ENCODE peak calls at places on chromosomes 11 and 22, in eight cellular contexts. One of them, this sample, is unnamed.

GRCh38 chr11:64767344-64768299 is 7.8 kb upstream of the PYGM start:
- DNase-seq in OCI-LY7: peak; percentile 78
- DNase-seq in pancreas: peak; percentile 76
- DNase-seq in progenitor cell of endocrine pancreas: peak; percentile 56
- DNase-seq in fibroblast of mammary gland: peak; percentile 70
- DNase-seq in heart right ventricle: no peak
- DNase-seq in astrocyte of the cerebellum: peak; percentile 43
- DNase-seq in prostate gland: no peak
- DNase-seq in this sample: peak; percentile 87

GRCh38 chr11:47714554-47715081 is 551 bp downstream of the AGBL2 start:
- DNase-seq in progenitor cell of endocrine pancreas: no peak
- DNase-seq in fibroblast of mammary gland: peak; percentile 33
- DNase-seq in pancreas: peak; percentile 24
- DNase-seq in astrocyte of the cerebellum: no peak
- DNase-seq in prostate gland: no peak
- DNase-seq in heart right ventricle: no peak
- DNase-seq in OCI-LY7: no peak
- DNase-seq in this sample: no peak

GRCh38 chr11:128906185-128907065 is 15.3 kb downstream of the KCNJ5 start:
- DNase-seq in heart right ventricle: no peak
- DNase-seq in fibroblast of mammary gland: no peak
- DNase-seq in pancreas: no peak
- DNase-seq in astrocyte of the cerebellum: no peak
- DNase-seq in progenitor cell of endocrine pancreas: no peak
- DNase-seq in OCI-LY7: no peak
- DNase-seq in prostate gland: no peak
- DNase-seq in this sample: no peak

GRCh38 chr11:70158201-70158600 is 44.9 kb upstream of the FADD start:
- DNase-seq in heart right ventricle: no peak
- DNase-seq in astrocyte of the cerebellum: no peak
- DNase-seq in pancreas: no peak
- DNase-seq in prostate gland: no peak
- DNase-seq in OCI-LY7: no peak
- DNase-seq in fibroblast of mammary gland: no peak
- DNase-seq in progenitor cell of endocrine pancreas: no peak
- DNase-seq in this sample: no peak

GRCh38 chr11:10041803-10042202 is 252.2 kb downstream of the SBF2 start:
- DNase-seq in prostate gland: no peak
- DNase-seq in heart right ventricle: no peak
- DNase-seq in astrocyte of the cerebellum: no peak
- DNase-seq in fibroblast of mammary gland: no peak
- DNase-seq in pancreas: no peak
- DNase-seq in progenitor cell of endocrine pancreas: no peak
- DNase-seq in OCI-LY7: no peak
- DNase-seq in this sample: no peak

GRCh38 chr11:121329786-121330395 is 37.3 kb downstream of the SC5D start:
- DNase-seq in OCI-LY7: no peak
- DNase-seq in fibroblast of mammary gland: no peak
- DNase-seq in astrocyte of the cerebellum: no peak
- DNase-seq in heart right ventricle: no peak
- DNase-seq in progenitor cell of endocrine pancreas: no peak
- DNase-seq in pancreas: no peak
- DNase-seq in prostate gland: no peak
- DNase-seq in this sample: no peak

GRCh38 chr22:50502628-50503474 is 4.7 kb downstream of the LMF2 start:
- DNase-seq in progenitor cell of endocrine pancreas: no peak
- DNase-seq in prostate gland: no peak
- DNase-seq in heart right ventricle: no peak
- DNase-seq in pancreas: no peak
- DNase-seq in astrocyte of the cerebellum: no peak
- DNase-seq in fibroblast of mammary gland: no peak
- DNase-seq in OCI-LY7: no peak
- DNase-seq in this sample: no peak

GRCh38 chr22:46288846-46289243 is 7.8 kb upstream of the GTSE1 start:
- DNase-seq in heart right ventricle: no peak
- DNase-seq in pancreas: no peak
- DNase-seq in fibroblast of mammary gland: no peak
- DNase-seq in OCI-LY7: no peak
- DNase-seq in progenitor cell of endocrine pancreas: no peak
- DNase-seq in prostate gland: no peak
- DNase-seq in astrocyte of the cerebellum: no peak
- DNase-seq in this sample: no peak

GRCh38 chr11:94543695-94544581 is at the start of gene FUT4:
- DNase-seq in progenitor cell of endocrine pancreas: peak; percentile 77
- DNase-seq in prostate gland: peak; percentile 88
- DNase-seq in astrocyte of the cerebellum: no peak
- DNase-seq in fibroblast of mammary gland: peak; percentile 75
- DNase-seq in heart right ventricle: peak; percentile 87
- DNase-seq in pancreas: peak; percentile 97
- DNase-seq in OCI-LY7: peak; percentile 69
- DNase-seq in this sample: peak; percentile 94

GRCh38 chr22:25563757-25564319 is 637 bp upstream of the GRK3 start:
- DNase-seq in pancreas: no peak
- DNase-seq in progenitor cell of endocrine pancreas: no peak
- DNase-seq in prostate gland: no peak
- DNase-seq in OCI-LY7: peak; percentile 45
- DNase-seq in astrocyte of the cerebellum: no peak
- DNase-seq in fibroblast of mammary gland: no peak
- DNase-seq in heart right ventricle: no peak
- DNase-seq in this sample: no peak

GRCh38 chr11:47485112-47485511 is 36.2 kb upstream of the RAPSN start:
- DNase-seq in pancreas: no peak
- DNase-seq in heart right ventricle: no peak
- DNase-seq in OCI-LY7: no peak
- DNase-seq in prostate gland: no peak
- DNase-seq in progenitor cell of endocrine pancreas: no peak
- DNase-seq in astrocyte of the cerebellum: no peak
- DNase-seq in fibroblast of mammary gland: no peak
- DNase-seq in this sample: no peak

GRCh38 chr11:15034687-15035267 is 38.6 kb upstream of the CALCB start:
- DNase-seq in prostate gland: no peak
- DNase-seq in fibroblast of mammary gland: no peak
- DNase-seq in pancreas: no peak
- DNase-seq in astrocyte of the cerebellum: no peak
- DNase-seq in progenitor cell of endocrine pancreas: no peak
- DNase-seq in heart right ventricle: no peak
- DNase-seq in OCI-LY7: no peak
- DNase-seq in this sample: no peak

GRCh38 chr22:48444320-48445112 is 1383.2 kb downstream of the BRD1 start:
- DNase-seq in pancreas: no peak
- DNase-seq in heart right ventricle: no peak
- DNase-seq in progenitor cell of endocrine pancreas: no peak
- DNase-seq in astrocyte of the cerebellum: peak; percentile 55
- DNase-seq in OCI-LY7: peak; percentile 92
- DNase-seq in prostate gland: no peak
- DNase-seq in fibroblast of mammary gland: no peak
- DNase-seq in this sample: peak; percentile 37

GRCh38 chr11:16795146-16795545 is 56.7 kb downstream of the C11orf58 start:
- DNase-seq in prostate gland: no peak
- DNase-seq in pancreas: no peak
- DNase-seq in progenitor cell of endocrine pancreas: no peak
- DNase-seq in astrocyte of the cerebellum: no peak
- DNase-seq in OCI-LY7: no peak
- DNase-seq in heart right ventricle: no peak
- DNase-seq in fibroblast of mammary gland: no peak
- DNase-seq in this sample: no peak

DNA sequence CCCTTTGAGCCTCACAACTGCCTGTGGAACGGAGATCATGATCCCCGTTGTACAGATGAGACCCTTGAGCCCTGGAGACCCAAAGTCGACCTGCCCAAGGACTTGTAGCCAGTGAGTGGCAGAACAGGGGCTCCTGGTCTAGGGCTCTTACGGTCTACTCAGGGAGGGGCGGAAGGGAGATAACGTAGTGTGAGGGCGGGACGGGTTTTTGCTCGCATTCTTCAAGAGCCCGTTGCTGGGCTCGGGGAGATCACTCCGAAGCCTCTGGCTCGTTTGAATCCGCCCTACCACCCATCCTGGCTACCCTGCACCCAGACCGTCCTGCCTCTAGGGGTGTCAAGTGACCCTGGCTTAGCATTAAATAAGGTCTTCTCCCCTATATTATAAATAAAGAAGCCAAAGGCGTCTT is 637 bp downstream of the CRY2 start:
- DNase-seq in progenitor cell of endocrine pancreas: peak; percentile 21
- DNase-seq in pancreas: peak; percentile 47
- DNase-seq in prostate gland: peak; percentile 46
- DNase-seq in fibroblast of mammary gland: peak; percentile 57
- DNase-seq in astrocyte of the cerebellum: no peak
- DNase-seq in heart right ventricle: peak; percentile 36
- DNase-seq in OCI-LY7: peak; percentile 69
- DNase-seq in this sample: no peak
- TF ChIP-seq CTCF in progenitor cell of endocrine pancreas: no peak
- TF ChIP-seq CTCF in pancreas: no peak
- TF ChIP-seq CTCF in prostate gland: no peak
- TF ChIP-seq CTCF in fibroblast of mammary gland: peak; percentile 24
- TF ChIP-seq CTCF in astrocyte of the cerebellum: peak; percentile 34
- TF ChIP-seq CTCF in heart right ventricle: peak; percentile 16
- TF ChIP-seq CTCF in OCI-LY7: peak; percentile 51
- TF ChIP-seq CTCF in this sample: peak; percentile 54

GRCh38 chr22:35311551-35311999 is 11.9 kb downstream of the TOM1 start:
- DNase-seq in heart right ventricle: no peak
- DNase-seq in pancreas: no peak
- DNase-seq in astrocyte of the cerebellum: no peak
- DNase-seq in progenitor cell of endocrine pancreas: no peak
- DNase-seq in fibroblast of mammary gland: no peak
- DNase-seq in OCI-LY7: no peak
- DNase-seq in prostate gland: no peak
- DNase-seq in this sample: no peak

GRCh38 chr22:35313311-35314121 is 13.8 kb downstream of the TOM1 start:
- DNase-seq in astrocyte of the cerebellum: peak; percentile 26
- DNase-seq in fibroblast of mammary gland: peak; percentile 90
- DNase-seq in heart right ventricle: peak; percentile 50
- DNase-seq in progenitor cell of endocrine pancreas: no peak
- DNase-seq in OCI-LY7: no peak
- DNase-seq in prostate gland: no peak
- DNase-seq in pancreas: no peak
- DNase-seq in this sample: no peak

GRCh38 chr22:35308480-35308945 is 8.8 kb downstream of the TOM1 start:
- DNase-seq in astrocyte of the cerebellum: no peak
- DNase-seq in progenitor cell of endocrine pancreas: no peak
- DNase-seq in fibroblast of mammary gland: no peak
- DNase-seq in OCI-LY7: peak; percentile 36
- DNase-seq in prostate gland: no peak
- DNase-seq in heart right ventricle: no peak
- DNase-seq in pancreas: no peak
- DNase-seq in this sample: no peak

GRCh38 chr22:35312198-35313059 is 12.7 kb downstream of the TOM1 start:
- DNase-seq in fibroblast of mammary gland: peak; percentile 69
- DNase-seq in astrocyte of the cerebellum: no peak
- DNase-seq in pancreas: no peak
- DNase-seq in progenitor cell of endocrine pancreas: no peak
- DNase-seq in OCI-LY7: no peak
- DNase-seq in heart right ventricle: no peak
- DNase-seq in prostate gland: no peak
- DNase-seq in this sample: no peak

GRCh38 chr22:35310556-35311550 is 11.2 kb downstream of the TOM1 start:
- DNase-seq in pancreas: no peak
- DNase-seq in OCI-LY7: no peak
- DNase-seq in prostate gland: no peak
- DNase-seq in progenitor cell of endocrine pancreas: no peak
- DNase-seq in astrocyte of the cerebellum: no peak
- DNase-seq in heart right ventricle: no peak
- DNase-seq in fibroblast of mammary gland: no peak
- DNase-seq in this sample: no peak
- TF ChIP-seq CTCF in pancreas: no peak
- TF ChIP-seq CTCF in OCI-LY7: no peak
- TF ChIP-seq CTCF in prostate gland: no peak
- TF ChIP-seq CTCF in progenitor cell of endocrine pancreas: peak; percentile 18
- TF ChIP-seq CTCF in astrocyte of the cerebellum: no peak
- TF ChIP-seq CTCF in heart right ventricle: no peak
- TF ChIP-seq CTCF in fibroblast of mammary gland: no peak
- TF ChIP-seq CTCF in this sample: no peak

DNA sequence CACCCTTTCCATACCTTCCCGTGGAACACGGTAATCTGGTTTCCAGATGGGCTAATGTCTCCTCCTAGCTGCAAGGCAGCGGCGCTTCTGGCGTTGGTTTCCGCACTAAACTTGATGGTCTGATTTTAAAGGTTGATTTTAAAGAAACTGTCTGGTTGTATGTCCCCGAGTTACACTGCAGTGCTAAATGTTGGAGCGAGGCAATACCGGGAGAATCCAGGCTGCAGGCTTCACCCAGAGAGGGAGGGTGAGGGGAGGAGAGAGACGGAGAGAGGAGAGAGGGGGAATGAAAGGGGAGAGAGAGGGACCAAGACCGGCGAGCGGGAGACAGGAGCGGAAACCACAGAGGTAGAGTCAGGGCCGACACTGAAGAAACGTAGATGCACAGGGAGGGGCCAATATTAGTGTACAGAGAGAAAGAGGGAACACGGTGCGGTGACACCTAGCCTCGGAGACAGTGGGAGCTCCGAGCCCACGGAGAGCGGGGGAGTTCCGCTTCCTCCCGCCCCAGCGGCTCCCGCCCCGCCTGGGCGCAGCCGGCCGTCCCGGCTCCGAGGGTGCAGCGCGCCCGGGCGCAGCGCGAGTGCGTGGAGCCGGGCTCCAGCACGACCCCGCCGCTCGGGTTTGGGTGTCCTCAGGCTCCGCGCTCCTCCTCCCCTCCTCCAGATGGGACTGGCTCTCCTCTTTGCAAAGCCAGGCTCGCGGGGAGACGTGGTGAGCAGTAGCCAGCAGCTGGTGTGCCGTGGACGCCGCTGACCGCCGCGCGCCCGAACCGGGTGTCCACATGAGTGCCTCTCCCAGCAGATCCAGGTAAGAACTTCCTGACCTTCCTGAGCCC is 71.9 kb upstream of the GRAMD1B start:
- DNase-seq in astrocyte of the cerebellum: no peak
- DNase-seq in pancreas: no peak
- DNase-seq in prostate gland: no peak
- DNase-seq in progenitor cell of endocrine pancreas: no peak
- DNase-seq in heart right ventricle: peak; percentile 40
- DNase-seq in fibroblast of mammary gland: peak; percentile 5
- DNase-seq in OCI-LY7: no peak
- DNase-seq in this sample: no peak
- TF ChIP-seq CTCF in astrocyte of the cerebellum: no peak
- TF ChIP-seq CTCF in pancreas: no peak
- TF ChIP-seq CTCF in prostate gland: no peak
- TF ChIP-seq CTCF in progenitor cell of endocrine pancreas: no peak
- TF ChIP-seq CTCF in heart right ventricle: peak; percentile 21
- TF ChIP-seq CTCF in fibroblast of mammary gland: peak; percentile 7
- TF ChIP-seq CTCF in OCI-LY7: no peak
- TF ChIP-seq CTCF in this sample: peak; percentile 53

DNA sequence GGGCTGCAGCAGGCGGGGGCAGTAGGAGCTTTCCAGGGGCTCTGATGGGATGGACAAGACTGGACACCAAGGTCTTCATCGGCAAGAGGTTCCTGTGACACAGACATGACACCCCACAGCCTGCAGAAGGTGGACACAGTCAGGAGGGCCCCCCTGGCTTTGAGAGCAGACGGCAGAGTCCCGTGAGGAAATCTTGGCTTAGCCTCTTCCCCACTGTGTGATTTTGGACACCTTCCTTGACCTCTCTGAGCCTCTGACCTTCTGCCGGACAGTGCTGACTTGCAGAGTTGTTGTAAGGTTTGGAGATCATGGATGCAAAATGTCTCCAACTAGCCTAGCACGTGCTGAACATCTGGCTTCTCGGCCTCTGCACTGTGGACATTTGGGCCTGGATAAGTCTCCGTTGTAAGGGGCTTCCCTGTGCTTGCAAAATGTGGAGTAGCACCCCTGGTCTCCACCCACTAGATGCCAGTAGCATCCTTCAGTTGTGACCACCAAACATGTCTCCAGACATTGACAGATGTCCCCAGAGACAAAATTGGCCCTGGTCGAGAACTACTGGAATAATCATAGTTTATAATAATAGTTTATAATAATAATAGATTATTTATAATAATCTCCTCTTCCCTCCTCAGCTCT is 54.6 kb downstream of the MCM5 start:
- DNase-seq in astrocyte of the cerebellum: no peak
- DNase-seq in prostate gland: no peak
- DNase-seq in progenitor cell of endocrine pancreas: no peak
- DNase-seq in pancreas: no peak
- DNase-seq in fibroblast of mammary gland: no peak
- DNase-seq in OCI-LY7: no peak
- DNase-seq in heart right ventricle: no peak
- DNase-seq in this sample: no peak
- TF ChIP-seq CTCF in astrocyte of the cerebellum: no peak
- TF ChIP-seq CTCF in prostate gland: no peak
- TF ChIP-seq CTCF in progenitor cell of endocrine pancreas: no peak
- TF ChIP-seq CTCF in pancreas: no peak
- TF ChIP-seq CTCF in fibroblast of mammary gland: no peak
- TF ChIP-seq CTCF in OCI-LY7: peak; percentile 14
- TF ChIP-seq CTCF in heart right ventricle: peak; percentile 23
- TF ChIP-seq CTCF in this sample: peak; percentile 33